ENCODE peak calls at places on chromosomes 7 and 10, in four cellular contexts. C is AG09319, L is A549, Z is progenitor cell of endocrine pancreas. A is an unnamed sample.

GRCh38 chr10:28910960-28911359 is 233.6 kb downstream of the BAMBI start:
- DNase-seq in Z (no peak), L (no peak), C (no peak), A (no peak)

GRCh38 chr10:72954230-72954595 is 393 bp downstream of the PLA2G12B start:
- DNase-seq in L (no peak), C (no peak), Z (no peak), A (no peak)

GRCh38 chr7:13879994-13880686 is 109.3 kb downstream of the ETV1 start:
- DNase-seq in C (no peak), L (no peak), Z (no peak), A (no peak)

GRCh38 chr7:94044806-94045205 is 40.7 kb upstream of the BET1 start:
- DNase-seq in C (no peak), L (no peak), Z (no peak), A (no peak)

GRCh38 chr7:34086064-34086463 is 180.7 kb downstream of the BMPER start:
- DNase-seq in L (no peak), Z (no peak), C (no peak), A (no peak)

GRCh38 chr7:127995866-127996215 is 35.4 kb downstream of the LRRC4 start:
- DNase-seq in L (no peak), Z (no peak), C (no peak), A (peak)

GRCh38 chr10:77911535-77912123 is 14.9 kb downstream of the DLG5 start:
- DNase-seq in C (no peak), Z (no peak), L (peak), A (no peak)

GRCh38 chr7:30828591-30828990 is 57.4 kb downstream of the MINDY4 start:
- DNase-seq in L (no peak), Z (no peak), C (no peak), A (no peak)

GRCh38 chr7:142866361-142867096 is 11.7 kb downstream of the EPHB6 start:
- DNase-seq in C (no peak), Z (peak), L (peak), A (peak)

GRCh38 chr10:128814024-128814423 is 653.0 kb upstream of the MGMT start:
- DNase-seq in C (no peak), L (no peak), Z (no peak), A (no peak)

GRCh38 chr7:130189281-130189782 is 15.9 kb downstream of the TMEM209 start:
- DNase-seq in C (peak), Z (no peak), L (no peak), A (no peak)

GRCh38 chr10:103493362-103493871 is at the start of gene NEURL1:
- DNase-seq in Z (no peak), L (no peak), C (no peak), A (peak)

GRCh38 chr10:34744590-34744989 is 70.5 kb downstream of the PARD3 start:
- DNase-seq in L (no peak), Z (no peak), C (no peak), A (no peak)

GRCh38 chr7:133497061-133497460 is 244.2 kb downstream of the EXOC4 start:
- DNase-seq in C (no peak), Z (no peak), L (no peak), A (no peak)

GRCh38 chr10:118395919-118396318 is 53.8 kb upstream of the FAM204A start:
- DNase-seq in L (no peak), C (no peak), Z (no peak), A (no peak)

GRCh38 chr10:106327747-106328146 is 836.8 kb downstream of the SORCS1 start:
- DNase-seq in C (no peak), Z (no peak), L (no peak), A (no peak)

GRCh38 chr10:600876-601275 is 88.6 kb downstream of the DIP2C start:
- DNase-seq in L (no peak), C (no peak), Z (no peak), A (no peak)

GRCh38 chr10:63264852-63265617 is 131.9 kb downstream of the NRBF2 start:
- DNase-seq in C (no peak), L (peak), Z (no peak), A (peak)

GRCh38 chr10:131727612-131728011 is 173.2 kb upstream of the PPP2R2D start:
- DNase-seq in C (no peak), Z (no peak), L (no peak), A (no peak)

GRCh38 chr10:77504870-77505257 is 132.7 kb downstream of the KCNMA1 start:
- DNase-seq in C (no peak), Z (no peak), L (peak), A (no peak)

GRCh38 chr7:95335093-95335492 is 10.8 kb upstream of the PON1 start:
- DNase-seq in Z (no peak), C (peak), L (no peak), A (no peak)

GRCh38 chr7:12493866-12494265 is 76.7 kb upstream of the SCIN start:
- DNase-seq in L (no peak), C (no peak), Z (no peak), A (no peak)

GRCh38 chr7:27723086-27723485 is 16.9 kb upstream of the TAX1BP1 start:
- DNase-seq in Z (no peak), L (no peak), C (no peak), A (no peak)

GRCh38 chr7:33979807-33980355 is 74.5 kb downstream of the BMPER start:
- DNase-seq in L (peak), Z (no peak), C (no peak), A (no peak)

GRCh38 chr10:13222151-13222550 is 12.0 kb downstream of the UCMA start:
- DNase-seq in Z (no peak), L (no peak), C (no peak), A (no peak)

GRCh38 chr10:120422459-120422858 is 34.6 kb upstream of the PLPP4 start:
- DNase-seq in L (no peak), C (peak), Z (no peak), A (no peak)

GRCh38 chr10:59880019-59880717 is 26.2 kb downstream of the CCDC6 start:
- DNase-seq in L (no peak), Z (no peak), C (no peak), A (no peak)

GRCh38 chr10:76582536-76582935 is 1055.1 kb downstream of the KCNMA1 start:
- DNase-seq in L (no peak), Z (no peak), C (no peak), A (no peak)

GRCh38 chr7:598899-599298 is 79.3 kb upstream of the PDGFA start:
- DNase-seq in Z (no peak), L (no peak), C (no peak), A (no peak)

DNA sequence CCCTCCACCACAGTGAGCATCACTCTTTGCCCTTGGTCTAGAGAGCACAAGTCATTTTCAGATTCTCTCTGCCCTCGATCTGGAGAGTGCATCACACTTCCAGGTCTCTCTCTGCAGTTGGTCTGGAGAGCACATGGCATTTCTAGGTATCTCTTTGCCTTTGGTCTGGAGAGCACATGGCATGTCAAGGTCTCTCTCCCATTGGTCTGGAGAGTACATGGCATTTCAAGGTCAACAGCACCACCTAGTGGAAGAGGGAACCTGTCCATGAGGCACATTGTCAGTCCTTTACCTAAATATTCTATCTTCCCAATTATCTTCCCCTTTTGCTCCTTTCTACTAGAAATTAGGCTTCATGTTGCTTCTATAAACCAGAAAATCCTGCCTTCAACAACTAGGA is 1139.4 kb downstream of the XPNPEP1 start:
- DNase-seq in C (no peak), Z (no peak), L (peak), A (peak)
- TF ChIP-seq CTCF in C (no peak), Z (peak), L (peak), A (peak)

GRCh38 chr7:45237788-45238461 is 80.3 kb downstream of the RAMP3 start:
- DNase-seq in C (no peak), L (peak), Z (no peak), A (no peak)
- TF ChIP-seq CTCF in C (no peak), L (no peak), Z (no peak), A (no peak)

GRCh38 chr7:136640977-136641376 is 227.5 kb upstream of the CHRM2 start:
- DNase-seq in C (no peak), Z (no peak), L (no peak), A (no peak)
- TF ChIP-seq CTCF in C (no peak), Z (no peak), L (no peak), A (no peak)

GRCh38 chr10:133351408-133352318 is 4.5 kb downstream of the PRAP1 start:
- DNase-seq in C (no peak), L (no peak), Z (no peak), A (no peak)
- TF ChIP-seq CTCF in C (no peak), L (no peak), Z (no peak), A (no peak)

GRCh38 chr10:85542936-85543730 is 823.5 kb downstream of the GRID1 start:
- DNase-seq in C (no peak), L (no peak), Z (no peak), A (no peak)
- TF ChIP-seq CTCF in C (no peak), L (no peak), Z (no peak), A (no peak)

DNA sequence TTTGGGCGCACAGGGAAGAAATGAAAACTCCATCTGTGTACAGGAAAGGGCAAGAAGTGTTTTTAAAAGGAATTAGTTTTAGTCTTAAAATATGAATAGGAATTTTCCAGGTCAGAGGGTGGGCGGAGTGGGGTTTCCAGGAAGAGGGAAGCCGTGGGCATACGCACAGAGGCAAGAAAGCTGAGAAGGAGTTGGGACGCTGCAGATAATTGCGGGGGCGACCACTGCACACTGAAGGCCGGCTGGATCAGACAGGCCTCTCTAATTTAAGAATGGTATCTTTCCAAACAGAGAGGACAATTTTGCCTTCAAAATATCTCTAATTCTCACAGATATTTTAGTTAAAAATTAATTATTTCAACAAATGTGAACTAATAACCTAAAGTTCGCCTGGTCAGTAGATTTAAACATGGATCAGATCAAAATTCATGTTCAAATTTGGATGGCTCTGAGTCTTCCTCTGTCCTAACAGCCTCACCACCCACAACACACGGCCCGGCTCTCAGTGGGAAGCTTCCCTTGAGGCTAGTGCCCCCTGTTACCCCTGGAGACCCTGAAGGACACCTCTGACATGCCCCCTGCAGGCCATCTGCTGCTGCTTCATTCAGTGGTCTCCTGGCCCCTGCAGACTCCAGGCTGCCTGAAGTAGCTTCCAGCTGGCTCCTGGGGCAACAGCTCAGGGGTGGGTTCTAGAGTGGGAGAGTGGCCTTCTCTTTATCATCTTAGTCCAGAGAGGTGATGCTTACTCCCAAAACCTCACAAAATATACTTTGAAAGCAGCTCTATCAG is 189.3 kb upstream of the INHBA start:
- DNase-seq in L (no peak), C (no peak), Z (no peak), A (no peak)
- TF ChIP-seq CTCF in L (no peak), C (no peak), Z (peak), A (no peak)

GRCh38 chr7:158357106-158357897 is 230.3 kb downstream of the PTPRN2 start:
- DNase-seq in C (no peak), Z (no peak), L (no peak), A (no peak)
- TF ChIP-seq CTCF in C (no peak), Z (no peak), L (no peak), A (no peak)

GRCh38 chr7:101212014-101212413 is 5.4 kb downstream of the PLOD3 start:
- DNase-seq in Z (no peak), C (no peak), L (no peak), A (no peak)
- TF ChIP-seq CTCF in Z (no peak), C (no peak), L (no peak), A (no peak)

GRCh38 chr7:105718511-105718925 is 137.2 kb upstream of the EFCAB10 start:
- DNase-seq in Z (no peak), C (no peak), L (no peak), A (no peak)
- TF ChIP-seq CTCF in Z (no peak), C (no peak), L (no peak), A (no peak)

GRCh38 chr7:101435461-101436225 is 73.0 kb downstream of the COL26A1 start:
- DNase-seq in L (no peak), Z (no peak), C (no peak), A (no peak)
- TF ChIP-seq CTCF in L (no peak), Z (no peak), C (no peak), A (no peak)